ENCODE peak calls at places on chromosomes 3 and 15, in ten cellular contexts. G, S, L, A, O, I, T, Q, W and U are unnamed samples.

GRCh38 chr15:43922021-43922420 is 95.2 kb downstream of the WDR76 start:
- DNase-seq in G (no peak), S (no peak), L (no peak), A (no peak), O (no peak), I (no peak), T (no peak), Q (no peak), W (no peak), U (no peak)

GRCh38 chr3:185986201-185986600 is 48.4 kb upstream of the TRA2B start:
- DNase-seq in G (no peak), S (no peak), L (no peak), A (no peak), O (no peak), I (no peak), T (no peak), Q (no peak), W (no peak), U (no peak)

GRCh38 chr15:55661431-55661830 is 73.3 kb upstream of the PYGO1 start:
- DNase-seq in G (no peak), S (no peak), L (no peak), A (no peak), O (no peak), I (no peak), T (no peak), Q (no peak), W (no peak), U (no peak)

GRCh38 chr3:77871436-77871835 is 831.5 kb downstream of the ROBO2 start:
- DNase-seq in G (no peak), S (no peak), L (no peak), A (no peak), O (no peak), I (no peak), T (no peak), Q (no peak), W (no peak), U (no peak)

GRCh38 chr3:44825264-44825925 is 36.3 kb upstream of the TMEM42 start:
- DNase-seq in G (no peak), S (no peak), L (no peak), A (no peak), O (no peak), I (peak), T (no peak), Q (no peak), W (no peak), U (no peak)

GRCh38 chr3:41209646-41210045 is 10.3 kb downstream of the CTNNB1 start:
- DNase-seq in G (no peak), S (no peak), L (no peak), A (no peak), O (no peak), I (no peak), T (no peak), Q (no peak), W (no peak), U (no peak)

GRCh38 chr3:186746008-186746407 is 28.8 kb downstream of the KNG1 start:
- DNase-seq in G (no peak), S (peak), L (no peak), A (no peak), O (no peak), I (peak), T (no peak), Q (no peak), W (no peak), U (no peak)

GRCh38 chr3:127728417-127728816 is 55.7 kb downstream of the ABTB1 start:
- DNase-seq in G (no peak), S (no peak), L (no peak), A (no peak), O (no peak), I (no peak), T (no peak), Q (no peak), W (no peak), U (no peak)

GRCh38 chr3:125192190-125193035 is 20.1 kb downstream of the SLC12A8 start:
- DNase-seq in G (no peak), S (no peak), L (peak), A (no peak), O (no peak), I (no peak), T (no peak), Q (no peak), W (no peak), U (no peak)

GRCh38 chr3:157271283-157271882 is 111.4 kb upstream of the CCNL1 start:
- DNase-seq in G (no peak), S (no peak), L (no peak), A (no peak), O (no peak), I (no peak), T (no peak), Q (no peak), W (no peak), U (no peak)

GRCh38 chr15:29612096-29612495 is 210.2 kb downstream of the TJP1 start:
- DNase-seq in G (no peak), S (no peak), L (no peak), A (no peak), O (no peak), I (peak), T (no peak), Q (no peak), W (no peak), U (no peak)

GRCh38 chr3:179653777-179654117 is 907 bp downstream of the USP13 start:
- DNase-seq in G (no peak), S (no peak), L (no peak), A (no peak), O (peak), I (peak), T (no peak), Q (no peak), W (no peak), U (peak)

GRCh38 chr3:49120096-49120437 is 556 bp downstream of the USP19 start:
- DNase-seq in G (no peak), S (no peak), L (no peak), A (peak), O (no peak), I (no peak), T (no peak), Q (no peak), W (no peak), U (no peak)

GRCh38 chr3:71061581-71061980 is 521.9 kb downstream of the FOXP1 start:
- DNase-seq in G (no peak), S (no peak), L (no peak), A (no peak), O (no peak), I (no peak), T (no peak), Q (no peak), W (no peak), U (no peak)

GRCh38 chr15:75061272-75061671 is 37.9 kb downstream of the PPCDC start:
- DNase-seq in G (peak), S (no peak), L (no peak), A (no peak), O (no peak), I (no peak), T (no peak), Q (no peak), W (no peak), U (no peak)

GRCh38 chr15:33956397-33956796 is 11.9 kb upstream of the CHRM5 start:
- DNase-seq in G (no peak), S (no peak), L (no peak), A (no peak), O (no peak), I (no peak), T (no peak), Q (no peak), W (no peak), U (no peak)

GRCh38 chr3:112735927-112736326 is 95.0 kb upstream of the CCDC80 start:
- DNase-seq in G (no peak), S (no peak), L (no peak), A (no peak), O (no peak), I (no peak), T (no peak), Q (no peak), W (no peak), U (no peak)

GRCh38 chr3:63932509-63933212 is 20.5 kb upstream of the SCAANT1 start:
- DNase-seq in G (no peak), S (no peak), L (no peak), A (no peak), O (no peak), I (no peak), T (no peak), Q (no peak), W (no peak), U (no peak)

GRCh38 chr3:157614896-157615295 is 111.7 kb upstream of the VEPH1 start:
- DNase-seq in G (no peak), S (no peak), L (no peak), A (no peak), O (no peak), I (no peak), T (no peak), Q (no peak), W (no peak), U (no peak)

GRCh38 chr15:39887832-39888231 is 32.2 kb downstream of the GPR176 start:
- DNase-seq in G (no peak), S (no peak), L (no peak), A (no peak), O (no peak), I (peak), T (no peak), Q (no peak), W (no peak), U (no peak)

GRCh38 chr3:79878697-79879096 is 110.9 kb upstream of the ROBO1 start:
- DNase-seq in G (no peak), S (no peak), L (no peak), A (no peak), O (no peak), I (no peak), T (no peak), Q (no peak), W (no peak), U (no peak)

GRCh38 chr3:179438836-179439235 is 12.4 kb downstream of the GNB4 start:
- DNase-seq in G (peak), S (no peak), L (peak), A (no peak), O (no peak), I (no peak), T (no peak), Q (no peak), W (no peak), U (no peak)